ENCODE peak calls at places on chromosomes 11 and 22, in seven cellular contexts. H is NCI-H1048, J is HEK293T, F is NCI-H2171 treated with DMSO at 0.1 percent for 48 hours, Q is GM12891, R is HTR-8/SVneo, Z is A549. T is an unnamed sample.
A peak's percentile ranks its signal among the peaks of the same experiment; 100 is the strongest.

GRCh38 chr11:102955624-102956023 is at the start of gene MMP13:
- DNase-seq in H (no peak), J (no peak), F (no peak), Q (no peak), R (no peak), Z (no peak), T (no peak)

GRCh38 chr22:37525073-37525745 is 6.0 kb upstream of the CARD10 start:
- DNase-seq in H (no peak), J (no peak), F (no peak), Q (no peak), R (peak; percentile 78), Z (peak; percentile 53), T (no peak)

GRCh38 chr22:27747396-27748256 is 53.9 kb downstream of the MN1 start:
- DNase-seq in H (no peak), J (peak; percentile 52), F (no peak), Q (no peak), R (peak; percentile 14), Z (no peak), T (no peak)

GRCh38 chr11:134500621-134501020 is 88.6 kb upstream of the B3GAT1 start:
- DNase-seq in H (no peak), J (no peak), F (no peak), Q (no peak), R (no peak), Z (no peak), T (no peak)

GRCh38 chr11:5380740-5381342 is 2.8 kb upstream of the OR51M1 start:
- DNase-seq in H (peak; percentile 29), J (peak; percentile 60), F (peak; percentile 13), Q (peak; percentile 17), R (peak; percentile 33), Z (peak; percentile 36), T (no peak)

GRCh38 chr11:70079691-70080090 is 1.6 kb downstream of the ANO1 start:
- DNase-seq in H (no peak), J (no peak), F (no peak), Q (no peak), R (no peak), Z (no peak), T (no peak)

GRCh38 chr11:66438009-66438503 is 592 bp downstream of the MRPL11 start:
- DNase-seq in H (no peak), J (no peak), F (no peak), Q (no peak), R (no peak), Z (no peak), T (no peak)

GRCh38 chr11:100625041-100625440 is 62.0 kb upstream of the ARHGAP42 start:
- DNase-seq in H (no peak), J (no peak), F (no peak), Q (no peak), R (no peak), Z (no peak), T (no peak)

GRCh38 chr11:11000546-11001283 is 142.9 kb upstream of the ZBED5 start:
- DNase-seq in H (no peak), J (no peak), F (no peak), Q (no peak), R (no peak), Z (no peak), T (no peak)

GRCh38 chr11:118106789-118107335 is 20.1 kb upstream of the SMIM35 start:
- DNase-seq in H (no peak), J (no peak), F (no peak), Q (no peak), R (peak; percentile 19), Z (no peak), T (no peak)

GRCh38 chr11:748007-748359 is 719 bp downstream of the TALDO1 start:
- DNase-seq in H (no peak), J (no peak), F (no peak), Q (no peak), R (no peak), Z (no peak), T (no peak)

GRCh38 chr11:92322225-92322624 is 97.6 kb downstream of the FAT3 start:
- DNase-seq in H (no peak), J (no peak), F (no peak), Q (no peak), R (no peak), Z (no peak), T (no peak)

GRCh38 chr11:14093065-14093464 is 130.5 kb downstream of the SPON1 start:
- DNase-seq in H (no peak), J (no peak), F (no peak), Q (no peak), R (no peak), Z (no peak), T (no peak)

GRCh38 chr11:65316311-65316978 is 1.8 kb downstream of the CDC42EP2 start:
- DNase-seq in H (no peak), J (no peak), F (no peak), Q (no peak), R (no peak), Z (no peak), T (no peak)

GRCh38 chr11:36817336-36817965 is 219.4 kb upstream of the RAG2 start:
- DNase-seq in H (no peak), J (no peak), F (no peak), Q (no peak), R (no peak), Z (no peak), T (no peak)

GRCh38 chr11:24357620-24358386 is 139.1 kb upstream of the LUZP2 start:
- DNase-seq in H (no peak), J (no peak), F (no peak), Q (no peak), R (no peak), Z (no peak), T (no peak)

GRCh38 chr22:48734961-48735360 is 1092.7 kb downstream of the BRD1 start:
- DNase-seq in H (no peak), J (no peak), F (no peak), Q (no peak), R (no peak), Z (no peak), T (no peak)